ENCODE peak calls at places on chromosomes 3 and 15, in eight cellular contexts. V, D, U, F, B, C, Z and K are unnamed samples.
A peak's percentile ranks its signal among the peaks of the same experiment; 100 is the strongest.

GRCh38 chr15:72585659-72586058 is 68.8 kb upstream of the GOLGA6B start:
- DNase-seq in F (no peak), U (no peak), B (peak; percentile 44), Z (no peak), V (no peak), D (no peak), C (no peak), K (no peak)

GRCh38 chr3:10265833-10266232 is 17.6 kb downstream of the TATDN2 start:
- DNase-seq in Z (no peak), B (no peak), C (no peak), U (no peak), F (no peak), D (no peak), V (no peak), K (no peak)

GRCh38 chr15:98853161-98853560 is 154.4 kb downstream of the PGPEP1L start:
- DNase-seq in Z (peak; percentile 52), D (peak; percentile 71), U (peak; percentile 94), C (peak; percentile 92), V (peak; percentile 95), F (peak; percentile 95), B (peak; percentile 92), K (peak; percentile 90)

GRCh38 chr3:149638401-149639092 is 19.3 kb downstream of the WWTR1 start:
- DNase-seq in B (peak; percentile 82), C (peak; percentile 19), Z (no peak), V (no peak), D (no peak), U (no peak), F (no peak), K (no peak)

GRCh38 chr3:189392969-189393368 is 221.2 kb downstream of the TPRG1 start:
- DNase-seq in D (no peak), Z (no peak), C (no peak), V (no peak), U (no peak), B (no peak), F (peak; percentile 86), K (no peak)

GRCh38 chr3:134463676-134464611 is 21.8 kb downstream of the ANAPC13 start:
- DNase-seq in U (peak; percentile 91), V (no peak), C (peak; percentile 78), B (peak; percentile 98), F (peak; percentile 76), Z (no peak), D (no peak), K (peak; percentile 83)

GRCh38 chr3:71400986-71401451 is 182.5 kb downstream of the FOXP1 start:
- DNase-seq in F (no peak), C (no peak), V (no peak), D (no peak), Z (no peak), U (no peak), B (no peak), K (no peak)

GRCh38 chr3:65473746-65474145 is 565.0 kb downstream of the MAGI1 start:
- DNase-seq in F (no peak), C (no peak), D (no peak), U (no peak), V (no peak), B (peak; percentile 79), Z (no peak), K (no peak)

GRCh38 chr15:56042982-56043980 is 49.9 kb upstream of the NEDD4 start:
- DNase-seq in B (no peak), V (no peak), D (no peak), U (no peak), Z (no peak), F (no peak), C (no peak), K (no peak)

GRCh38 chr15:33735143-33735542 is 233.2 kb upstream of the CHRM5 start:
- DNase-seq in B (no peak), C (no peak), U (no peak), V (no peak), Z (no peak), D (no peak), F (no peak), K (no peak)

GRCh38 chr3:171199473-171199829 is 172.9 kb upstream of the SLC2A2 start:
- DNase-seq in B (no peak), Z (no peak), D (no peak), F (no peak), U (no peak), C (no peak), V (peak; percentile 34), K (no peak)

GRCh38 chr15:70045045-70045444 is 52.7 kb downstream of the TLE3 start:
- DNase-seq in C (no peak), V (no peak), B (peak; percentile 60), D (no peak), U (no peak), F (peak; percentile 34), Z (no peak), K (no peak)

GRCh38 chr3:141360888-141361598 is 7.3 kb upstream of the ZBTB38 start:
- DNase-seq in U (no peak), V (peak; percentile 51), F (no peak), C (peak; percentile 12), Z (no peak), B (peak; percentile 84), D (no peak), K (no peak)

GRCh38 chr3:64072111-64072510 is 48.8 kb upstream of the PSMD6 start:
- DNase-seq in V (no peak), C (no peak), Z (no peak), B (no peak), F (no peak), U (no peak), D (no peak), K (no peak)

GRCh38 chr3:5197022-5197421 is 9.5 kb downstream of the EDEM1 start:
- DNase-seq in Z (no peak), U (no peak), C (no peak), V (no peak), F (no peak), D (no peak), B (peak; percentile 77), K (no peak)

GRCh38 chr15:23570466-23570865 is 5.0 kb downstream of the MKRN3 start:
- DNase-seq in B (no peak), C (no peak), F (no peak), Z (no peak), U (no peak), D (no peak), V (no peak), K (no peak)

GRCh38 chr15:43168192-43169107 is 16.8 kb upstream of the CCNDBP1 start:
- DNase-seq in D (no peak), B (peak; percentile 59), Z (no peak), F (no peak), V (no peak), C (no peak), U (no peak), K (peak; percentile 39)

GRCh38 chr15:92910451-92910850 is 10.3 kb downstream of the CHD2 start:
- DNase-seq in Z (no peak), D (no peak), B (no peak), V (no peak), U (peak; percentile 28), C (no peak), F (no peak), K (no peak)

GRCh38 chr3:125591116-125591755 is 4.1 kb downstream of the OSBPL11 start:
- DNase-seq in B (peak; percentile 44), F (no peak), D (no peak), V (no peak), Z (no peak), U (no peak), C (no peak), K (no peak)

GRCh38 chr15:66515901-66516322 is 10.8 kb downstream of the ZWILCH start:
- DNase-seq in Z (no peak), F (no peak), V (no peak), C (no peak), B (peak; percentile 40), D (no peak), U (no peak), K (no peak)

GRCh38 chr3:197874653-197875052 is 75.3 kb upstream of the RPL35A start:
- DNase-seq in Z (no peak), B (no peak), U (no peak), F (no peak), V (no peak), D (no peak), C (no peak), K (no peak)

GRCh38 chr15:82807920-82808633 is 1.4 kb upstream of the WHAMM start:
- DNase-seq in F (no peak), C (no peak), Z (no peak), U (no peak), D (no peak), V (no peak), B (no peak), K (no peak)

GRCh38 chr3:154316974-154317767 is 7.1 kb downstream of the DHX36 start:
- DNase-seq in B (peak; percentile 45), V (no peak), C (no peak), U (no peak), F (no peak), Z (no peak), D (no peak), K (no peak)